ENCODE peak calls at places on chromosomes 5 and 9, in ten cellular contexts. T is left ventricle myocardium inferior; C is T follicular helper cell; R is MCF 10A; D is tibial nerve; M is fibroblast of pulmonary artery; H is mucosa of descending colon; E is stomach; Z is activated CD4-positive, CD25-positive, alpha-beta regulatory T cell treated with anti-CD3 and anti-CD28 coated beads, Interleukin-2, amount 50 U/mL, for 72 hours; K is PC-9. O is an unnamed sample.

GRCh38 chr5:41793156-41793770 is 77.0 kb downstream of the OXCT1 start:
- DNase-seq in T (no peak), C (no peak), R (peak), D (no peak), M (peak), H (no peak), E (no peak), Z (no peak), K (no peak), O (no peak)

GRCh38 chr5:143386725-143387124 is 16.8 kb downstream of the NR3C1 start:
- DNase-seq in T (no peak), C (no peak), R (no peak), D (no peak), M (no peak), H (no peak), E (no peak), Z (no peak), K (no peak), O (no peak)

GRCh38 chr9:122498883-122499288 is 11.7 kb upstream of the OR1J2 start:
- DNase-seq in T (no peak), C (no peak), R (peak), D (no peak), M (peak), H (no peak), E (no peak), Z (no peak), K (no peak), O (no peak)

GRCh38 chr5:72167790-72168189 is 60.5 kb downstream of the MAP1B start:
- DNase-seq in T (peak), C (no peak), R (no peak), D (no peak), M (peak), H (no peak), E (no peak), Z (no peak), K (no peak), O (no peak)

GRCh38 chr5:148976569-148977321 is 86.1 kb downstream of the SH3TC2 start:
- DNase-seq in T (no peak), C (no peak), R (peak), D (no peak), M (no peak), H (no peak), E (no peak), Z (no peak), K (peak), O (no peak)

GRCh38 chr9:130461218-130461630 is 16.5 kb downstream of the ASS1 start:
- DNase-seq in T (peak), C (peak), R (peak), D (no peak), M (peak), H (peak), E (peak), Z (peak), K (no peak), O (peak)

GRCh38 chr9:113484258-113484730 is 20.8 kb downstream of the RGS3 start:
- DNase-seq in T (peak), C (no peak), R (no peak), D (peak), M (peak), H (no peak), E (peak), Z (no peak), K (no peak), O (no peak)

GRCh38 chr5:76303917-76304316 is 99.2 kb upstream of the IQGAP2 start:
- DNase-seq in T (no peak), C (peak), R (peak), D (no peak), M (no peak), H (peak), E (peak), Z (peak), K (peak), O (no peak)

GRCh38 chr9:91817106-91817492 is 132.9 kb downstream of the ROR2 start:
- DNase-seq in T (no peak), C (no peak), R (no peak), D (no peak), M (no peak), H (no peak), E (no peak), Z (no peak), K (no peak), O (no peak)

GRCh38 chr5:16574789-16575785 is 41.7 kb downstream of the RETREG1 start:
- DNase-seq in T (peak), C (no peak), R (peak), D (no peak), M (peak), H (no peak), E (no peak), Z (no peak), K (no peak), O (no peak)

GRCh38 chr9:13437898-13438297 is 158.4 kb upstream of the MPDZ start:
- DNase-seq in T (no peak), C (no peak), R (no peak), D (no peak), M (peak), H (no peak), E (no peak), Z (no peak), K (no peak), O (no peak)

GRCh38 chr5:1325870-1326546 is 18.9 kb downstream of the CLPTM1L start:
- DNase-seq in T (no peak), C (no peak), R (peak), D (no peak), M (no peak), H (peak), E (no peak), Z (no peak), K (no peak), O (no peak)

GRCh38 chr5:150631326-150631701 is 9.1 kb upstream of the SYNPO start:
- DNase-seq in T (no peak), C (no peak), R (no peak), D (no peak), M (no peak), H (no peak), E (no peak), Z (no peak), K (no peak), O (no peak)

GRCh38 chr9:130320697-130321080 is 55.1 kb downstream of the HMCN2 start:
- DNase-seq in T (no peak), C (no peak), R (peak), D (no peak), M (no peak), H (peak), E (no peak), Z (no peak), K (no peak), O (no peak)

GRCh38 chr9:27634879-27635278 is 61.6 kb upstream of the C9orf72 start:
- DNase-seq in T (no peak), C (no peak), R (no peak), D (no peak), M (no peak), H (no peak), E (no peak), Z (no peak), K (no peak), O (no peak)

GRCh38 chr5:4942831-4943178 is 197.3 kb upstream of the ADAMTS16 start:
- DNase-seq in T (no peak), C (no peak), R (no peak), D (no peak), M (no peak), H (no peak), E (no peak), Z (no peak), K (no peak), O (no peak)

GRCh38 chr5:176552332-176552731 is 3.2 kb downstream of the CDHR2 start:
- DNase-seq in T (no peak), C (no peak), R (no peak), D (no peak), M (no peak), H (no peak), E (no peak), Z (no peak), K (no peak), O (no peak)

GRCh38 chr5:40428129-40428528 is 251.6 kb upstream of the PTGER4 start:
- DNase-seq in T (peak), C (no peak), R (peak), D (peak), M (peak), H (no peak), E (no peak), Z (no peak), K (no peak), O (no peak)

GRCh38 chr5:170302729-170303501 is 5.3 kb upstream of the LCP2 start:
- DNase-seq in T (peak), C (peak), R (no peak), D (no peak), M (peak), H (peak), E (no peak), Z (peak), K (no peak), O (peak)

GRCh38 chr5:177476531-177477233 is 3.2 kb upstream of the DBN1 start:
- DNase-seq in T (no peak), C (no peak), R (no peak), D (peak), M (peak), H (peak), E (no peak), Z (no peak), K (peak), O (no peak)

GRCh38 chr9:16825971-16826370 is 44.5 kb downstream of the BNC2 start:
- DNase-seq in T (no peak), C (no peak), R (no peak), D (no peak), M (peak), H (no peak), E (no peak), Z (no peak), K (no peak), O (no peak)

GRCh38 chr9:73167614-73168013 is 15.9 kb downstream of the ANXA1 start:
- DNase-seq in T (no peak), C (no peak), R (no peak), D (no peak), M (no peak), H (no peak), E (no peak), Z (no peak), K (no peak), O (no peak)

GRCh38 chr5:115450741-115451140 is 93.8 kb downstream of the FEM1C start:
- DNase-seq in T (no peak), C (no peak), R (peak), D (no peak), M (peak), H (no peak), E (no peak), Z (no peak), K (no peak), O (no peak)

GRCh38 chr5:67900515-67900914 is 315.0 kb upstream of the PIK3R1 start:
- DNase-seq in T (no peak), C (no peak), R (no peak), D (no peak), M (no peak), H (no peak), E (no peak), Z (no peak), K (no peak), O (no peak)

GRCh38 chr5:32677023-32677422 is 34.1 kb upstream of the NPR3 start:
- DNase-seq in T (no peak), C (no peak), R (no peak), D (no peak), M (no peak), H (no peak), E (no peak), Z (no peak), K (no peak), O (no peak)

GRCh38 chr9:98429613-98430012 is 174.2 kb upstream of the TBC1D2 start:
- DNase-seq in T (no peak), C (no peak), R (peak), D (no peak), M (peak), H (no peak), E (no peak), Z (no peak), K (no peak), O (no peak)

GRCh38 chr9:113508111-113508749 is 44.7 kb downstream of the RGS3 start:
- DNase-seq in T (no peak), C (no peak), R (peak), D (no peak), M (peak), H (peak), E (peak), Z (no peak), K (no peak), O (no peak)

GRCh38 chr5:140632366-140633080 is 452 bp downstream of the CD14 start:
- DNase-seq in T (peak), C (no peak), R (peak), D (peak), M (peak), H (peak), E (peak), Z (peak), K (no peak), O (peak)

GRCh38 chr9:65400886-65401285 is 115.9 kb upstream of the FOXD4L5 start:
- DNase-seq in T (no peak), C (no peak), R (no peak), D (no peak), M (no peak), H (no peak), E (no peak), Z (no peak), K (no peak), O (no peak)

GRCh38 chr5:82793808-82794419 is 283.3 kb downstream of the TMEM167A start:
- DNase-seq in T (no peak), C (peak), R (peak), D (no peak), M (peak), H (no peak), E (peak), Z (peak), K (no peak), O (no peak)

GRCh38 chr9:90608141-90608540 is 34.5 kb downstream of the DIRAS2 start:
- DNase-seq in T (no peak), C (no peak), R (no peak), D (no peak), M (no peak), H (no peak), E (peak), Z (no peak), K (no peak), O (no peak)

GRCh38 chr9:101578378-101578777 is 16.4 kb downstream of the PPP3R2 start:
- DNase-seq in T (no peak), C (no peak), R (no peak), D (no peak), M (no peak), H (no peak), E (no peak), Z (no peak), K (no peak), O (no peak)